ENCODE peak calls at places on chromosomes 4 and X, in nine cellular contexts. One of them, this sample, is unnamed.

GRCh38 chr4:124459922-124460301 is 252.6 kb downstream of the ANKRD50 start:
- DNase-seq in nucleus accumbens: no peak
- DNase-seq in HCEC 1CT: peak
- DNase-seq in A172: no peak
- DNase-seq in HT-29: no peak
- DNase-seq in GM12891: no peak
- DNase-seq in thoracic aorta: no peak
- DNase-seq in SJSA1: no peak
- DNase-seq in brain microvascular endothelial cell: no peak
- DNase-seq in this sample: no peak

GRCh38 chr4:141548791-141549190 is 87.6 kb upstream of the IL15 start:
- DNase-seq in thoracic aorta: no peak
- DNase-seq in HCEC 1CT: peak
- DNase-seq in GM12891: no peak
- DNase-seq in HT-29: no peak
- DNase-seq in brain microvascular endothelial cell: no peak
- DNase-seq in A172: no peak
- DNase-seq in nucleus accumbens: no peak
- DNase-seq in SJSA1: no peak
- DNase-seq in this sample: no peak

GRCh38 chr4:143763587-143763986 is 63.1 kb upstream of the FREM3 start:
- DNase-seq in SJSA1: no peak
- DNase-seq in brain microvascular endothelial cell: no peak
- DNase-seq in GM12891: no peak
- DNase-seq in HCEC 1CT: no peak
- DNase-seq in A172: no peak
- DNase-seq in nucleus accumbens: no peak
- DNase-seq in HT-29: no peak
- DNase-seq in thoracic aorta: no peak
- DNase-seq in this sample: no peak

GRCh38 chr4:153969542-153969941 is 180.7 kb upstream of the SFRP2 start:
- DNase-seq in A172: no peak
- DNase-seq in nucleus accumbens: no peak
- DNase-seq in HT-29: no peak
- DNase-seq in brain microvascular endothelial cell: no peak
- DNase-seq in HCEC 1CT: no peak
- DNase-seq in SJSA1: no peak
- DNase-seq in thoracic aorta: no peak
- DNase-seq in GM12891: no peak
- DNase-seq in this sample: no peak

GRCh38 chrX:39484669-39485068 is 613.1 kb downstream of the BCOR start:
- DNase-seq in HCEC 1CT: no peak
- DNase-seq in nucleus accumbens: peak
- DNase-seq in brain microvascular endothelial cell: no peak
- DNase-seq in SJSA1: no peak
- DNase-seq in HT-29: no peak
- DNase-seq in thoracic aorta: no peak
- DNase-seq in GM12891: no peak
- DNase-seq in A172: peak
- DNase-seq in this sample: peak

GRCh38 chrX:68708503-68709290 is 61.2 kb downstream of the STARD8 start:
- DNase-seq in HCEC 1CT: no peak
- DNase-seq in A172: no peak
- DNase-seq in thoracic aorta: no peak
- DNase-seq in GM12891: no peak
- DNase-seq in brain microvascular endothelial cell: no peak
- DNase-seq in HT-29: no peak
- DNase-seq in SJSA1: no peak
- DNase-seq in nucleus accumbens: no peak
- DNase-seq in this sample: no peak

GRCh38 chrX:107025538-107025937 is 25.5 kb upstream of the MORC4 start:
- DNase-seq in SJSA1: peak
- DNase-seq in GM12891: no peak
- DNase-seq in HCEC 1CT: peak
- DNase-seq in thoracic aorta: no peak
- DNase-seq in nucleus accumbens: no peak
- DNase-seq in A172: no peak
- DNase-seq in HT-29: peak
- DNase-seq in brain microvascular endothelial cell: peak
- DNase-seq in this sample: peak

GRCh38 chrX:47217121-47217851 is 1.2 kb upstream of the CDK16 start:
- DNase-seq in nucleus accumbens: no peak
- DNase-seq in GM12891: no peak
- DNase-seq in thoracic aorta: no peak
- DNase-seq in SJSA1: no peak
- DNase-seq in HT-29: no peak
- DNase-seq in HCEC 1CT: peak
- DNase-seq in brain microvascular endothelial cell: peak
- DNase-seq in A172: peak
- DNase-seq in this sample: peak

GRCh38 chr4:159070742-159071141 is 32.1 kb upstream of the RAPGEF2 start:
- DNase-seq in brain microvascular endothelial cell: peak
- DNase-seq in GM12891: no peak
- DNase-seq in A172: no peak
- DNase-seq in HCEC 1CT: peak
- DNase-seq in thoracic aorta: no peak
- DNase-seq in SJSA1: peak
- DNase-seq in HT-29: no peak
- DNase-seq in nucleus accumbens: peak
- DNase-seq in this sample: peak

GRCh38 chrX:19176901-19177630 is 54.8 kb upstream of the ADGRG2 start:
- DNase-seq in nucleus accumbens: no peak
- DNase-seq in GM12891: no peak
- DNase-seq in A172: no peak
- DNase-seq in HCEC 1CT: no peak
- DNase-seq in SJSA1: no peak
- DNase-seq in HT-29: no peak
- DNase-seq in thoracic aorta: no peak
- DNase-seq in brain microvascular endothelial cell: no peak
- DNase-seq in this sample: no peak

GRCh38 chrX:140157611-140158010 is 192.3 kb upstream of the CXorf66 start:
- DNase-seq in GM12891: no peak
- DNase-seq in SJSA1: peak
- DNase-seq in HCEC 1CT: no peak
- DNase-seq in brain microvascular endothelial cell: peak
- DNase-seq in HT-29: no peak
- DNase-seq in thoracic aorta: no peak
- DNase-seq in A172: peak
- DNase-seq in nucleus accumbens: no peak
- DNase-seq in this sample: peak

GRCh38 chr4:10260777-10261176 is 144.2 kb upstream of the WDR1 start:
- DNase-seq in HT-29: no peak
- DNase-seq in thoracic aorta: no peak
- DNase-seq in brain microvascular endothelial cell: no peak
- DNase-seq in HCEC 1CT: no peak
- DNase-seq in SJSA1: no peak
- DNase-seq in GM12891: no peak
- DNase-seq in nucleus accumbens: no peak
- DNase-seq in A172: no peak
- DNase-seq in this sample: no peak

GRCh38 chrX:63686878-63687714 is 97.9 kb downstream of the ARHGEF9 start:
- DNase-seq in brain microvascular endothelial cell: peak
- DNase-seq in SJSA1: peak
- DNase-seq in GM12891: no peak
- DNase-seq in HT-29: peak
- DNase-seq in A172: peak
- DNase-seq in HCEC 1CT: peak
- DNase-seq in nucleus accumbens: no peak
- DNase-seq in thoracic aorta: no peak
- DNase-seq in this sample: peak

GRCh38 chr4:148395771-148396170 is 46.4 kb downstream of the NR3C2 start:
- DNase-seq in thoracic aorta: no peak
- DNase-seq in SJSA1: no peak
- DNase-seq in HT-29: no peak
- DNase-seq in HCEC 1CT: no peak
- DNase-seq in nucleus accumbens: no peak
- DNase-seq in A172: no peak
- DNase-seq in GM12891: no peak
- DNase-seq in brain microvascular endothelial cell: no peak
- DNase-seq in this sample: no peak

GRCh38 chrX:97751016-97751415 is 867.3 kb downstream of the RPA4 start:
- DNase-seq in HCEC 1CT: no peak
- DNase-seq in HT-29: no peak
- DNase-seq in thoracic aorta: no peak
- DNase-seq in nucleus accumbens: no peak
- DNase-seq in SJSA1: no peak
- DNase-seq in brain microvascular endothelial cell: no peak
- DNase-seq in GM12891: no peak
- DNase-seq in A172: no peak
- DNase-seq in this sample: no peak

GRCh38 chr4:187608001-187608421 is 387.6 kb upstream of the ZFP42 start:
- DNase-seq in GM12891: no peak
- DNase-seq in brain microvascular endothelial cell: peak
- DNase-seq in HCEC 1CT: peak
- DNase-seq in nucleus accumbens: no peak
- DNase-seq in SJSA1: no peak
- DNase-seq in A172: peak
- DNase-seq in thoracic aorta: no peak
- DNase-seq in HT-29: no peak
- DNase-seq in this sample: peak

GRCh38 chrX:84729809-84730208 is 227.6 kb upstream of the HDX start:
- DNase-seq in GM12891: peak
- DNase-seq in nucleus accumbens: no peak
- DNase-seq in HT-29: peak
- DNase-seq in A172: peak
- DNase-seq in brain microvascular endothelial cell: no peak
- DNase-seq in HCEC 1CT: peak
- DNase-seq in thoracic aorta: no peak
- DNase-seq in SJSA1: peak
- DNase-seq in this sample: peak

GRCh38 chr4:27620886-27621285 is 760.2 kb downstream of the STIM2 start:
- DNase-seq in nucleus accumbens: no peak
- DNase-seq in HCEC 1CT: no peak
- DNase-seq in SJSA1: no peak
- DNase-seq in thoracic aorta: no peak
- DNase-seq in GM12891: no peak
- DNase-seq in HT-29: no peak
- DNase-seq in brain microvascular endothelial cell: no peak
- DNase-seq in A172: no peak
- DNase-seq in this sample: no peak

This sample was measured in H4.